ENCODE peak calls at places on chromosomes 12 and 14, in six cellular contexts. B is mucosa of descending colon, R is upper lobe of right lung, Q is ovary, S is thyroid gland, Y is testis. H is an unnamed sample.

GRCh38 chr14:61153914-61154545 is 127.1 kb downstream of the TMEM30B start:
- DNase-seq in R (no peak), Q (no peak), Y (no peak), S (no peak), B (no peak), H (no peak)

GRCh38 chr14:78764240-78764639 is 594.1 kb downstream of the NRXN3 start:
- DNase-seq in S (no peak), R (no peak), Y (no peak), B (no peak), Q (no peak), H (no peak)

GRCh38 chr12:27076930-27077329 is 5.4 kb downstream of the C12orf71 start:
- DNase-seq in R (no peak), Q (no peak), B (no peak), Y (no peak), S (no peak), H (no peak)

GRCh38 chr12:11702959-11703358 is 53.5 kb downstream of the ETV6 start:
- DNase-seq in Q (no peak), B (no peak), R (no peak), Y (no peak), S (no peak), H (no peak)

GRCh38 chr12:39240573-39240972 is 202.3 kb downstream of the KIF21A start:
- DNase-seq in B (no peak), Q (no peak), Y (no peak), R (no peak), S (no peak), H (no peak)

GRCh38 chr12:103751171-103751570 is 89.9 kb downstream of the NT5DC3 start:
- DNase-seq in R (no peak), B (no peak), Y (no peak), S (no peak), Q (no peak), H (no peak)

GRCh38 chr14:85531594-85532391 is 1.8 kb downstream of the FLRT2 start:
- DNase-seq in Q (peak; percentile 83), S (peak; percentile 70), Y (peak; percentile 81), R (peak; percentile 74), B (peak; percentile 43), H (peak; percentile 63)

GRCh38 chr12:128708789-128709188 is 115.0 kb downstream of the SLC15A4 start:
- DNase-seq in Q (no peak), B (no peak), S (no peak), Y (no peak), R (no peak), H (no peak)

GRCh38 chr12:131096681-131097181 is 143.0 kb downstream of the ADGRD1 start:
- DNase-seq in Y (no peak), S (no peak), R (peak; percentile 44), B (peak; percentile 19), Q (peak; percentile 10), H (peak; percentile 34)

GRCh38 chr14:68474741-68475140 is 318.1 kb downstream of the ZFP36L1 start:
- DNase-seq in B (no peak), Y (no peak), S (no peak), Q (no peak), R (no peak), H (no peak)

GRCh38 chr12:19411234-19412221 is 27.8 kb upstream of the AEBP2 start:
- DNase-seq in S (no peak), Y (no peak), R (no peak), Q (no peak), B (no peak), H (no peak)

GRCh38 chr12:40331886-40332285 is 107.1 kb downstream of the LRRK2 start:
- DNase-seq in R (no peak), B (no peak), S (no peak), Y (no peak), Q (no peak), H (no peak)

GRCh38 chr12:101925935-101926334 is 48.6 kb downstream of the DRAM1 start:
- DNase-seq in Y (no peak), Q (no peak), R (peak; percentile 70), S (no peak), B (no peak), H (peak; percentile 50)

GRCh38 chr14:40629144-40629543 is 977.5 kb upstream of the LRFN5 start:
- DNase-seq in S (no peak), R (no peak), B (no peak), Y (no peak), Q (no peak), H (no peak)

GRCh38 chr14:72643317-72643801 is 250.5 kb downstream of the DPF3 start:
- DNase-seq in R (no peak), Y (peak; percentile 22), B (no peak), Q (no peak), S (peak; percentile 2), H (peak; percentile 69)

GRCh38 chr12:130775953-130776856 is 60.1 kb upstream of the RIMBP2 start:
- DNase-seq in B (peak; percentile 39), Q (peak; percentile 28), Y (peak; percentile 67), R (no peak), S (peak; percentile 29), H (no peak)

GRCh38 chr12:71967176-71967575 is 28.5 kb downstream of the TPH2 start:
- DNase-seq in B (no peak), Y (no peak), S (no peak), R (no peak), Q (no peak), H (no peak)

GRCh38 chr12:80707830-80708534 is 548 bp downstream of the MYF6 start:
- DNase-seq in Y (no peak), R (no peak), B (no peak), Q (no peak), S (no peak), H (peak; percentile 67)

GRCh38 chr14:76227450-76228050 is 75.8 kb downstream of the GPATCH2L start:
- DNase-seq in R (no peak), B (no peak), S (no peak), Y (no peak), Q (no peak), H (no peak)

GRCh38 chr12:30548203-30548602 is 147.5 kb downstream of the IPO8 start:
- DNase-seq in R (no peak), S (no peak), Q (no peak), B (no peak), Y (no peak), H (no peak)

GRCh38 chr12:131620946-131621681 is 89.8 kb upstream of the SFSWAP start:
- DNase-seq in R (no peak), Y (peak; percentile 82), B (no peak), Q (no peak), S (no peak), H (no peak)

GRCh38 chr12:24730461-24730896 is 218.4 kb downstream of the BCAT1 start:
- DNase-seq in Q (no peak), B (no peak), Y (no peak), R (no peak), S (no peak), H (no peak)

DNA sequence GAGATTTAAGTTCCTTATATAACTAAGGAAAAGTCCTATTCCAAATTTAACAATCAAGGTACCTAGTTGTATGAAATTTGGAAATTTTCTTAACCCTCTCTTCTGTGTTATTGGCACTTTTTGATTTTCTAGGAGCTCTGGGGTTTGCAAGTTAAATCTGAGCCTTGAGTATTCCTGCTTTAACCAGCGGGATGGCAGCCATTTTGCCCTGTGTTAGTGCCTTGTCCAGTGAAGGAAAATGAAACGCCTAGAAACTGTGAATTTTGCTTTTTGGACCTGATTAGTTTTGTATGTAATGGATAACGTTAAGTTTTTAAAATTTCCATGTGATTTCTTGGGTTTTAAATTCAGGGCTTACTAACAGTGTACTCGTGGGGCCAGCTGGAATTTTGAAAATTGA is 45.1 kb downstream of the DIP2B start:
- DNase-seq in R (no peak), B (no peak), Y (no peak), Q (no peak), S (no peak), H (no peak)
- H3K4me1 ChIP-seq in R (peaks cover 32% of the 10 kb centered on the region), B (peaks cover 31% of the 10 kb centered on the region), Y (peaks cover 14% of the 10 kb centered on the region), Q (peaks cover 10% of the 10 kb centered on the region), S (no peaks in the 10 kb centered on the region), H (peaks cover 13% of the 10 kb centered on the region)

GRCh38 chr12:13666806-13667205 is 314.6 kb downstream of the GRIN2B start:
- DNase-seq in Y (no peak), R (no peak), B (no peak), S (no peak), Q (no peak), H (no peak)
- TF ChIP-seq CTCF in Y (no peak), R (no peak), B (no peak), S (no peak), Q (no peak), H (no peak)

GRCh38 chr14:100307215-100308111 is 1.2 kb upstream of the SLC25A29 start:
- DNase-seq in R (peak; percentile 73), Q (peak; percentile 58), S (peak; percentile 53), B (peak; percentile 53), Y (no peak), H (no peak)

GRCh38 chr14:100308112-100308792 is 2.0 kb upstream of the SLC25A29 start:
- DNase-seq in Q (no peak), B (no peak), Y (no peak), R (no peak), S (no peak), H (no peak)

GRCh38 chr14:100306506-100307214 is 416 bp upstream of the SLC25A29 start:
- DNase-seq in R (peak; percentile 94), Q (peak; percentile 92), B (peak; percentile 90), Y (peak; percentile 93), S (peak; percentile 95), H (peak; percentile 93)

GRCh38 chr14:100306256-100306505 is at the start of gene SLC25A29:
- DNase-seq in S (no peak), B (no peak), Y (no peak), Q (no peak), R (no peak), H (no peak)

DNA sequence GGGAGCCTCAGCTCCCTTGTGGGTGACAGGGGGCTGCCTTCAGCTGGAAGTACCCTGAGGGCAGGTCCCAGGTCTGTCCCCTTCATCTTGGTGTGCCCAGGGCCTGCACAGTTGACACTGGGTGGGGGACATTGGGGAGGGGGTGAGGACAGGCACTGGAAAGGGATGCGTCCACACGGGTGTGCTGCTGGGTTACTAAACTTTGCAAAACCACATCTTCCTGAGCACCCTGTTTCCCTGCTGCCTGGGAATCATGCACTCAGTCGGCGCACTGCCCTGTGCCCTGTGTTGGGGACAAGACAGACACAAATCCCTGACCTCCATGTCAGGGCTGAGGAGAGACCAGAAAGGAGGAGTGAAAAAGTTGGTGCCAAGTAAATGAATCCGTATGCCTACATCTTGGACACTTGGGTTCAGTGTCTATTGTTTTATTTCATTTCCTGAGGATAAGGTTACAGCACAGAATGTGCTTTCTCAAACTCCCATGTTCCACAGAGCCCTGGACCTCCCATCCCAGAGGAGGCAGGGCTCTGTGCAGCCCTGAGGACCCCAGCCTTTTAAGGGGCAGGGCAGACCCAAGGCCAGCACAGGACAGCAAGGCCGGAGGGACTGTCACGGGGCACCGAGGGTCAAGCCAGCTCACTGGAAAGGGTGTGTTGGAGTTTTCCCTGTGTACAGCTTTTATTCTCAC is 2.9 kb upstream of the SLC25A29 start:
- DNase-seq in B (no peak), R (no peak), Q (no peak), S (no peak), Y (no peak), H (no peak)
- H3K4me1 ChIP-seq in B (peaks cover 20% of the 10 kb centered on the region), R (peaks cover 17% of the 10 kb centered on the region), Q (peaks cover 4% of the 10 kb centered on the region), S (peaks cover 67% of the 10 kb centered on the region), Y (peaks cover 17% of the 10 kb centered on the region), H (peaks cover 34% of the 10 kb centered on the region)

DNA sequence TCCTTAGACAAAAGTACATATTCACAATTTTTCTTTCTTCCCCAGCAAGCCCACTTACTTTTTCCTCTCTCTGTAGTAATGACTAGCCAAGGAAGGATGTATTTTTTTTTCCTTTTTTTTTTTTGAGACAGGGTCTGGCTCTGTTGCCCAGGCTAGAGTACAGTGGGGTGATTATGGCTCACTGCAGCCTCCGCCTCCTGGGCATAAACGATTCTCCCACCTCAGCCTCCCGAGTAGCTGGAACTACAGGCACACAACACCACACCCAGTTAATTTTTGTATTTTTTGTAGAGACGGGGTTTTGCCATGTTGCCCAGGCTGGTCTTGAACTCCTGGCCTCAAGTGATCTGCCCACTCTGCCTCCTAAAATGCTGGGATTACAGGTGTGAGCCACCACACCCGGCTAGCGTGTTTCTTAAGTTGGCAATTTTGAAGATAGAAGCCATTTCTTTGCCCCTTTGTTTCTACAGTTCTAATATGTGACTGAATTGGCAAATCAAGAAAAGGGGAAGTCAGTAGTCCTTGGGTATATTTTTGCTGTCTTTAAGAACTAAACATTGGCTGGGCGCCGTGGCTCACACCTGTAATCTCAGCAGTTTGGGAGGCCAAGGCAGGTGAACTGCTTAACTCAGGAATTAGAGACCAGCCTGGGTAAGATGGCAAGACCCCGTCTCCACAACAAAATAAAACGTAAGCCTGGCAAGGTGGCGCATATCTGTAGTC is 3.2 kb upstream of the NACA start:
- DNase-seq in B (no peak), Y (no peak), Q (no peak), S (no peak), R (peak; percentile 9), H (no peak)
- TF ChIP-seq CTCF in B (no peak), Y (no peak), Q (no peak), S (no peak), R (no peak), H (no peak)